ENCODE peak calls at places on chromosomes 1 and 21, in five cellular contexts. T is astrocyte, D is SK-N-SH, X is PC-3, L is adipocyte. W is an unnamed sample.

GRCh38 chr21:14513772-14514171 is 32.3 kb downstream of the SAMSN1 start:
- DNase-seq in T (no peak), D (no peak), X (no peak), L (no peak), W (no peak)

GRCh38 chr21:23452384-23453083 is 2154.7 kb downstream of the MRPL39 start:
- DNase-seq in T (no peak), D (no peak), X (peak), L (no peak), W (peak)

GRCh38 chr1:5752715-5753330 is 239.4 kb downstream of the NPHP4 start:
- DNase-seq in T (no peak), D (peak), X (no peak), L (no peak), W (no peak)

GRCh38 chr1:37761416-37762095 is 3.4 kb downstream of the EPHA10 start:
- DNase-seq in T (no peak), D (no peak), X (no peak), L (no peak), W (no peak)

GRCh38 chr1:91569411-91570104 is 68.9 kb downstream of the CDC7 start:
- DNase-seq in T (peak), D (no peak), X (peak), L (peak), W (no peak)

GRCh38 chr1:103525607-103526507 is at the start of gene RNPC3:
- DNase-seq in T (peak), D (peak), X (peak), L (peak), W (peak)

GRCh38 chr1:165875604-165876003 is 48.2 kb downstream of the UCK2 start:
- DNase-seq in T (no peak), D (no peak), X (no peak), L (no peak), W (no peak)

GRCh38 chr1:205827623-205828022 is 14.6 kb upstream of the SLC41A1 start:
- DNase-seq in T (no peak), D (no peak), X (no peak), L (no peak), W (no peak)

GRCh38 chr1:160807738-160808137 is 11.8 kb downstream of the LY9 start:
- DNase-seq in T (no peak), D (no peak), X (no peak), L (no peak), W (no peak)

GRCh38 chr1:94069649-94070285 is 51.2 kb downstream of the ABCA4 start:
- DNase-seq in T (no peak), D (no peak), X (peak), L (peak), W (no peak)

GRCh38 chr1:59698386-59698785 is 116.4 kb upstream of the HOOK1 start:
- DNase-seq in T (no peak), D (no peak), X (no peak), L (no peak), W (peak)

GRCh38 chr1:16352842-16353535 is 709 bp upstream of the FBXO42 start:
- DNase-seq in T (no peak), D (no peak), X (peak), L (no peak), W (no peak)

GRCh38 chr1:155071701-155072100 is 6.9 kb upstream of the EFNA3 start:
- DNase-seq in T (no peak), D (peak), X (no peak), L (no peak), W (no peak)

DNA sequence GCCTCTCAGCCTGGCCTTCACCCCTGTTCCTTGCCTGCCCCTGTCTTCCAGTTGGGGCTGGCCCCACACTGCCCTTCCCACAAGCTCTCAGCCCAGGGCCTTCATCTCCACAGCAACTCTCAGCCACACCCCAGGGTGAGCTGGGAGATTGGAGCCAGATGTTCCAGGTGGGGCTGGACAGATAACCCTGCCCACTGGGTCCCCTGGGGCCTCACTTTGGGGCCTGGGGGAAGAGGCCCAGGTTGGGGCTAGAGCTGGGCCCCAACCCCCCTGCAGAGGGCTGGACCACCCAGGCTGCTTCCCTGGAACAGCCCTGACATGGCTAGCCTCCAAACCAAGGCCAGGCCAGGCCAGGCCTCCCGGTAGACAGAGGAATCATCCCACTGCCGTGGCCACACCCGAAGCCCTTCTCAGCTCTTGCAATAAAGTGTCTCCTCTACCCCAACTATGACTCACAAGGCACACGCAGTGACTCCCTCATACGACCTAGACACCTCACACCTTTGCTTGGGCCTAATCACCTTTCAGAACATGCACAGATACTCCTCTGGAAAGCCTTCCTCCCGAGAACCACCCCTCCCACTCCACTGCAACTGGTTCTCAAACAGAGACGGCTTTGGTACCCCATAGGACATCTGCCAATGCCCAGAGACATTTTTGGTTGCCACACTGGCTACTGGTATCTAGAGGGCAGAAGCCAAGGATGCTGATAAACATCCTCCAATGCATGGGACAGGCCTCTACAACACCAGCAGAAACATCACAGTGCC is 22.2 kb downstream of the SLC2A1 start:
- DNase-seq in T (peak), D (no peak), X (peak), L (peak), W (no peak)
- H3K9ac ChIP-seq in T (peak), D (peak), X (peak), L (no peak), W (no peak)

GRCh38 chr21:45874716-45875415 is 106.7 kb upstream of the COL6A1 start:
- DNase-seq in T (peak), D (peak), X (peak), L (peak), W (no peak)
- H3K9ac ChIP-seq in T (peak), D (peak), X (peak), L (peak), W (no peak)

DNA sequence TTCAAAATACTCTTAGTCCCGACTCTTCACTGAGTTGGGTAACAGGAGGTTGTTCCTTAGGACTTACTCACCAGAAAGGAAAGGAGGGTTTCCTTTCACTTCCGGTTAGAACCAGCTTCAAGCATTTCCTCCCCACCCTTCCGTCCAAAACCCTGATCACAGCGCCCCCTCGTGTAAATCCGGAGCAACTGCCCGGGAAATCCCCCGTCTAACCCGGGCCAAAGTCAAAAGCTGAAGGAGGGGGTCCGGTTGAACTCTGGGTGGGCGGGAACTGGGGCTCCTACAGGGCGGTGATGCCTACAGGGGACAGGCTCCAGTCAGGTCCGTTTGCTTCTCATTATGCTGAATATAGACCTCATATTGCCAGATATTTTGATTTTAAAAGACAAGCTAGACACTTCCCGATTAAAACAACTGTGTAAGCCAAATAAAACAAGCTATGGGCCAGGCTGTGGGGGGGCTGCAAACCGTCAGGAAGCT is 15.0 kb upstream of the MTARC2 start:
- DNase-seq in T (peak), D (peak), X (peak), L (peak), W (peak)
- H3K9ac ChIP-seq in T (no peak), D (no peak), X (peak), L (peak), W (no peak)

GRCh38 chr1:235644693-235645305 is 4.8 kb downstream of the GNG4 start:
- DNase-seq in T (no peak), D (peak), X (no peak), L (no peak), W (no peak)
- H3K9ac ChIP-seq in T (no peak), D (no peak), X (no peak), L (no peak), W (no peak)

W was measured in NT2/D1.